ENCODE peak calls at places on chromosomes 11 and 22, in four cellular contexts. U, H, N and D are unnamed samples.
A peak's percentile ranks its signal among the peaks of the same experiment; 100 is the strongest.

GRCh38 chr11:105713696-105714095 is 103.8 kb downstream of the GRIA4 start:
- DNase-seq in U (no peak), H (no peak), N (no peak), D (no peak)

GRCh38 chr22:50587407-50587806 is 4.8 kb upstream of the CHKB start:
- DNase-seq in U (no peak), H (no peak), N (no peak), D (no peak)

GRCh38 chr11:112157274-112157766 is 6.6 kb downstream of the IL18 start:
- DNase-seq in U (no peak), H (no peak), N (no peak), D (peak; percentile 94)

GRCh38 chr11:75765116-75765515 is 3.5 kb upstream of the DGAT2 start:
- DNase-seq in U (no peak), H (no peak), N (no peak), D (no peak)

GRCh38 chr11:88307749-88308425 is 29.6 kb downstream of the CTSC start:
- DNase-seq in U (no peak), H (peak; percentile 33), N (peak; percentile 81), D (no peak)

GRCh38 chr11:57103899-57104605 is 77.7 kb upstream of the LRRC55 start:
- DNase-seq in U (no peak), H (no peak), N (no peak), D (no peak)

GRCh38 chr11:72363112-72363511 is 71.2 kb downstream of the CLPB start:
- DNase-seq in U (no peak), H (no peak), N (no peak), D (peak; percentile 10)

GRCh38 chr11:46336781-46337180 is 10.5 kb upstream of the DGKZ start:
- DNase-seq in U (no peak), H (no peak), N (no peak), D (no peak)

GRCh38 chr11:13260963-13261599 is 16.5 kb upstream of the BMAL1 start:
- DNase-seq in U (no peak), H (no peak), N (no peak), D (no peak)

GRCh38 chr11:74780277-74780870 is 31.7 kb downstream of the RNF169 start:
- DNase-seq in U (no peak), H (no peak), N (no peak), D (no peak)

GRCh38 chr11:2466869-2467694 is 22.3 kb downstream of the KCNQ1 start:
- DNase-seq in U (no peak), H (no peak), N (no peak), D (no peak)

GRCh38 chr22:42399315-42400271 is 32.6 kb downstream of the NFAM1 start:
- DNase-seq in U (peak; percentile 53), H (peak; percentile 45), N (no peak), D (no peak)

GRCh38 chr11:111413849-111414248 is 34.8 kb upstream of the POU2AF1 start:
- DNase-seq in U (no peak), H (no peak), N (no peak), D (no peak)

GRCh38 chr11:11504071-11504470 is 117.7 kb downstream of the GALNT18 start:
- DNase-seq in U (no peak), H (no peak), N (no peak), D (no peak)

GRCh38 chr22:22450343-22450839 is 58.2 kb downstream of the ZNF280B start:
- DNase-seq in U (no peak), H (no peak), N (peak; percentile 55), D (no peak)

GRCh38 chr11:399731-400211 is 5.8 kb downstream of the PKP3 start:
- DNase-seq in U (no peak), H (no peak), N (no peak), D (no peak)

GRCh38 chr11:396948-397548 is 3.0 kb downstream of the PKP3 start:
- DNase-seq in U (no peak), H (no peak), N (no peak), D (peak; percentile 63)

GRCh38 chr11:398826-399225 is 4.8 kb downstream of the PKP3 start:
- DNase-seq in U (no peak), H (no peak), N (no peak), D (no peak)

GRCh38 chr11:403021-403760 is 9.2 kb downstream of the PKP3 start:
- DNase-seq in U (no peak), H (peak; percentile 11), N (no peak), D (no peak)

GRCh38 chr11:400241-400729 is 6.3 kb downstream of the PKP3 start:
- DNase-seq in U (no peak), H (peak; percentile 12), N (no peak), D (no peak)
- TF ChIP-seq SP1 in U (no peak), H (no peak), N (no peak), D (no peak)

GRCh38 chr22:30694638-30695350 is at the start of gene OSBP2:
- DNase-seq in U (peak; percentile 77), H (peak; percentile 56), N (no peak), D (no peak)
- TF ChIP-seq SP1 in U (no peak), H (no peak), N (no peak), D (no peak)

GRCh38 chr11:68335693-68336092 is 23.3 kb downstream of the LRP5 start:
- DNase-seq in U (no peak), H (no peak), N (no peak), D (no peak)
- TF ChIP-seq SP1 in U (no peak), H (no peak), N (no peak), D (no peak)

GRCh38 chr11:90531001-90531400 is 308.2 kb upstream of the CHORDC1 start:
- DNase-seq in U (no peak), H (no peak), N (no peak), D (no peak)

DNA sequence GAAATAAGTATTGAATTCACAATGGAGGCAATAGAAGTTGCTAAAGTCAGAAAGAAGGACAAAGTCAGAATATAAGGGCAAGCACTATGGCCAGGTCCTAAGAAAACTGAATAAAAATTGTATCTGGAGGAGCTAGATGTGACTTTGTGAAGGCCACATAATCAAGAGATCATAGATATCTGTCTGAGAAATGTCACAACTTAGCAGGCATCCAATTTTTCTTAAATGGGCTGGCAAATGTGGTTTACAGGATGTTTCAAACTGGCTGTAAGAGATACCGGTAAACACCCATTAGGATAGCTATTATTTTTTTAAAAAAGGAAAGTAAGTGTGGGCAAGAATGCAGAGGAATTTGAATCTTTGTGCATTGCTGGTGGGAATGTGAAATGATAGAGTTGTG is 303.1 kb upstream of the CHORDC1 start:
- DNase-seq in U (no peak), H (no peak), N (no peak), D (no peak)
- TF ChIP-seq SP1 in U (no peak), H (no peak), N (no peak), D (no peak)

GRCh38 chr11:64976651-64977050 is 4.7 kb upstream of the MAJIN start:
- DNase-seq in U (no peak), H (no peak), N (no peak), D (no peak)
- TF ChIP-seq SP1 in U (no peak), H (no peak), N (no peak), D (no peak)

GRCh38 chr22:43587574-43587973 is 175.8 kb downstream of the MPPED1 start:
- DNase-seq in U (no peak), H (no peak), N (no peak), D (no peak)

GRCh38 chr22:43592470-43592869 is 180.7 kb downstream of the MPPED1 start:
- DNase-seq in U (peak; percentile 19), H (peak; percentile 68), N (no peak), D (no peak)
- TF ChIP-seq SP1 in U (no peak), H (no peak), N (no peak), D (no peak)

GRCh38 chr11:31825453-31826391 is 14.6 kb upstream of the PAX6 start:
- DNase-seq in U (no peak), H (no peak), N (no peak), D (no peak)
- TF ChIP-seq SP1 in U (no peak), H (no peak), N (no peak), D (no peak)

DNA sequence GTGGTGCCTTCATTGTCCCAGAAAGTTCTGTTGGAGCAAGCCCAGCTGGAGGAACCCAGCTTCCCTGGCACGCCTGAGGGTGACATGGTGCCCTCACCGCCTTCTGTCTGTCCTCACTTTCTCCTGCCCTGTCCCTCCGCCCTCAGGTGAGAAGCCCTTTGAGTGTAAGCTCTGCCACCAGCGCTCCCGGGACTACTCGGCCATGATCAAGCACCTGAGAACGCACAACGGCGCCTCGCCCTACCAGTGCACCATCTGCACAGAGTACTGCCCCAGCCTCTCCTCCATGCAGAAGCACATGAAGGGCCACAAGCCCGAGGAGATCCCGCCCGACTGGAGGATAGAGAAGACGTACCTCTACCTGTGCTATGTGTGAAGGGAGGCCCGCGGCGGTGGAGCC is 46.0 kb upstream of the NNMT start:
- DNase-seq in U (no peak), H (no peak), N (no peak), D (no peak)
- TF ChIP-seq SP1 in U (no peak), H (no peak), N (no peak), D (no peak)

GRCh38 chr11:8019671-8020597 is 32.8 kb downstream of the EIF3F start:
- DNase-seq in U (peak; percentile 42), H (no peak), N (no peak), D (no peak)

GRCh38 chr11:8016396-8016949 is 29.3 kb downstream of the EIF3F start:
- DNase-seq in U (no peak), H (peak; percentile 38), N (no peak), D (no peak)

GRCh38 chr11:8018742-8019631 is 31.9 kb downstream of the EIF3F start:
- DNase-seq in U (peak; percentile 67), H (peak; percentile 74), N (no peak), D (peak; percentile 22)

GRCh38 chr11:8017071-8017470 is 29.9 kb downstream of the EIF3F start:
- DNase-seq in U (no peak), H (no peak), N (no peak), D (no peak)

GRCh38 chr11:8017894-8018741 is 31.0 kb downstream of the EIF3F start:
- DNase-seq in U (no peak), H (no peak), N (no peak), D (no peak)
- TF ChIP-seq SP1 in U (no peak), H (no peak), N (no peak), D (no peak)